ENCODE peak calls at places on chromosomes 6 and 20, in six cellular contexts. Y is left ventricle myocardium inferior, O is gastrocnemius medialis, M is endothelial cell, W is glutamatergic neuron, R is coronary artery. B is an unnamed sample.

GRCh38 chr6:8546496-8546895 is 111.2 kb upstream of the SLC35B3 start:
- DNase-seq in Y (no peak), O (no peak), M (no peak), W (no peak), R (no peak), B (no peak)

GRCh38 chr6:38164131-38164481 is 344.6 kb downstream of the ZFAND3 start:
- DNase-seq in Y (no peak), O (no peak), M (no peak), W (no peak), R (no peak), B (no peak)

GRCh38 chr6:163085861-163086562 is 328.5 kb upstream of the QKI start:
- DNase-seq in Y (no peak), O (no peak), M (no peak), W (no peak), R (no peak), B (no peak)

GRCh38 chr6:139473239-139473701 is 98.8 kb upstream of the CITED2 start:
- DNase-seq in Y (no peak), O (peak; percentile 18), M (no peak), W (peak; percentile 28), R (no peak), B (no peak)

GRCh38 chr6:64250126-64250525 is 614.5 kb downstream of the PHF3 start:
- DNase-seq in Y (no peak), O (no peak), M (no peak), W (no peak), R (no peak), B (no peak)

GRCh38 chr6:163759542-163759941 is 345.0 kb downstream of the QKI start:
- DNase-seq in Y (no peak), O (no peak), M (no peak), W (no peak), R (no peak), B (no peak)

GRCh38 chr20:31679357-31680285 is 41.9 kb downstream of the COX4I2 start:
- DNase-seq in Y (no peak), O (no peak), M (no peak), W (no peak), R (no peak), B (no peak)

GRCh38 chr6:147693185-147693584 is 184.7 kb downstream of the SAMD5 start:
- DNase-seq in Y (no peak), O (no peak), M (no peak), W (peak; percentile 29), R (no peak), B (no peak)

GRCh38 chr20:25378884-25379733 is 11.5 kb downstream of the ABHD12 start:
- DNase-seq in Y (no peak), O (no peak), M (no peak), W (no peak), R (no peak), B (no peak)

GRCh38 chr6:148999921-149000589 is 253.2 kb downstream of the UST start:
- DNase-seq in Y (peak; percentile 75), O (peak; percentile 58), M (no peak), W (no peak), R (peak; percentile 80), B (no peak)

GRCh38 chr6:21101694-21102093 is 491.9 kb upstream of the SOX4 start:
- DNase-seq in Y (no peak), O (no peak), M (no peak), W (no peak), R (no peak), B (no peak)

GRCh38 chr6:7881765-7882500 is 28.7 kb downstream of the TXNDC5 start:
- DNase-seq in Y (no peak), O (no peak), M (no peak), W (no peak), R (no peak), B (no peak)

GRCh38 chr20:10177326-10177725 is 41.3 kb upstream of the SNAP25 start:
- DNase-seq in Y (no peak), O (no peak), M (no peak), W (no peak), R (no peak), B (no peak)

GRCh38 chr20:57792386-57793095 is 82.7 kb upstream of the PMEPA1 start:
- DNase-seq in Y (no peak), O (no peak), M (no peak), W (no peak), R (no peak), B (no peak)

GRCh38 chr6:10303806-10304520 is 110.9 kb downstream of the TFAP2A start:
- DNase-seq in Y (no peak), O (no peak), M (no peak), W (no peak), R (no peak), B (no peak)

GRCh38 chr6:153790048-153790447 is 249.0 kb upstream of the OPRM1 start:
- DNase-seq in Y (no peak), O (no peak), M (no peak), W (no peak), R (no peak), B (no peak)

GRCh38 chr20:16194961-16195360 is 378.3 kb downstream of the KIF16B start:
- DNase-seq in Y (no peak), O (no peak), M (no peak), W (no peak), R (no peak), B (no peak)

GRCh38 chr20:21031666-21032065 is 74.5 kb downstream of the LINC00237 start:
- DNase-seq in Y (no peak), O (no peak), M (no peak), W (no peak), R (no peak), B (no peak)

GRCh38 chr6:158753826-158754225 is 65.3 kb downstream of the EZR start:
- DNase-seq in Y (no peak), O (no peak), M (no peak), W (no peak), R (no peak), B (no peak)

GRCh38 chr6:43459535-43459934 is 4.2 kb upstream of the DLK2 start:
- DNase-seq in Y (no peak), O (no peak), M (no peak), W (no peak), R (no peak), B (no peak)

GRCh38 chr6:43875849-43876572 is 106.0 kb downstream of the VEGFA start:
- DNase-seq in Y (no peak), O (no peak), M (no peak), W (no peak), R (no peak), B (no peak)

GRCh38 chr6:151276112-151276745 is 36.5 kb downstream of the AKAP12 start:
- DNase-seq in Y (peak; percentile 41), O (peak; percentile 32), M (no peak), W (peak; percentile 73), R (peak; percentile 84), B (no peak)

GRCh38 chr6:169724554-169725269 is 412 bp upstream of the PHF10 start:
- DNase-seq in Y (peak; percentile 53), O (peak; percentile 25), M (peak; percentile 68), W (peak; percentile 93), R (peak; percentile 77), B (peak; percentile 87)

DNA sequence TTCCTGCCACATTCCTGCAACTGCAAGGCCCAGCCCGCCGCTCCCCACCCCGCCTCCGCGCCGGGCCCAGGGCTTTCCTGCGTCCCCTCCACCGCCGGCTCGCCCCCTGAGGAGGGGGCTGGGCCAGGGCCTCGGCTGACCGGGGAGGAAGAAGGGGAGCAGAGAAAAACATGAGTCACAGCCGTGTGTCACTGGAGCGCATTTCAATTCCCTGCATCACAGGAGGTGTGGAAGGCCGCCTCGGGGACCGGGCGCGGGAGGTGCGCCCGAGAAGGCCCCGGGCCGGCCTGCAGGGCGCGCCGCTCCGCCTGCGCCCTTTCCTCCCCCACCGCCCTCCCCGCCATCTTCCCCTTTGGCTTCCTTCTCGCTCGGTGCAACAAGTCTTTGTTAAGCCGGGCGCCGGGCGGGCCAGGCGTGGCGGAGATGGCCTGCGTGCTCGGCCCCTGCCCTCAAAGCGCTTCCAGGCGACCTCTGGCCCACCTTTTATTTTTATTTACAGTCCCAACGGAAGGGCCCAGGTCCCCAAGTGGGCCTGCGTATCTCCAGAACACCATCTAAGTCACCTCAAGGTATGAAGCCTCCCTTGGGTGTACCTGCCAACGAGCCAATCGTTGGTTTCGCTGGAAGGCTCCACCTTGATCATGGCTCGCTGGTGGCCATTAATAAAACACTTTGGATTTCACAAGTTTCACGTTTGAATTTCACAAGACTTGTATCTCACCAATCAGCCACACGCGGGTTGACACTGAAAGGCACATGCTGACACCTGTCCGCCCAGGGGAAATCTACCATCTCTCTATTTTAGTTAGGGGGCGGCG is 859 bp upstream of the HMGA1 start:
- DNase-seq in Y (peak; percentile 64), O (no peak), M (no peak), W (peak; percentile 64), R (no peak), B (no peak)
- TF ChIP-seq CTCF in Y (no peak), O (no peak), M (no peak), W (no peak), R (no peak), B (no peak)

DNA sequence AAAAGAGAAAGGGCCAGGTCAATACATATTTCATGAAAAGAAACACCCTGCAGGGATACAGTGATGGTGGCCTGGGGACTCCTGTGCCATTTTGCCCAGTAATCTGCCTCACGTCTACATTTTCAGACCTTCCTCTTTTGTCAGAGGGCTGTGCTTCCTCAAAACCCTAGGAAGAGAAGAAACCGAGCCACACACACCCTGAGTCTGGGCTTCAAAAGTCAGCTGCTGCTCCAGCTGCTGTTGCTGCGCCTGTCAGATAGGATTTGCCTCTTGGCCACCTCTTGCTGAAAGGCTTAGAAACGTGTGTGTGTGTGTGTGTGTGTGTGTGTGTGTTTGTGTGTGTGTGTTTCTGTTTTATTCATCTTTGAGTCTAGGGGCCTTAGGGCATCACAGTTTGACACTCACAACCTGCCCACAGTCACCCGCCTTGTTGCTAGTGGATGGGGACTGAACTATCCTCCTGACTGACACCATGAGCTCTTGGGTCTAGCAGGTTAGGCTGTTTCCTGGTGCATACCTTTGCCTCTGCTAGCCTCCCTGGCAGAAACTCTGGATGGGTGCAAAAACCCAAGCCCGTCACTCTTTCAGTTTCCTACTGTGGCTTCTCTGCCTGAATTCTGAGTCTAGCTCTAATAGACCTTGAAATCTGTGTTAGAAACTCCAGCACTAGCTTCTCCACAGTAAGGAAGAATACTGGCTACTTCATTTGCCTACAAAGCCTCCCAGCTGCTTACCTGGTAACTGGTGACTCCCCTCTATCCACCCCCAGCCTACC is 94.9 kb upstream of the CEP85L start:
- DNase-seq in Y (no peak), O (peak; percentile 28), M (no peak), W (no peak), R (no peak), B (no peak)
- TF ChIP-seq CTCF in Y (no peak), O (no peak), M (no peak), W (no peak), R (no peak), B (no peak)

DNA sequence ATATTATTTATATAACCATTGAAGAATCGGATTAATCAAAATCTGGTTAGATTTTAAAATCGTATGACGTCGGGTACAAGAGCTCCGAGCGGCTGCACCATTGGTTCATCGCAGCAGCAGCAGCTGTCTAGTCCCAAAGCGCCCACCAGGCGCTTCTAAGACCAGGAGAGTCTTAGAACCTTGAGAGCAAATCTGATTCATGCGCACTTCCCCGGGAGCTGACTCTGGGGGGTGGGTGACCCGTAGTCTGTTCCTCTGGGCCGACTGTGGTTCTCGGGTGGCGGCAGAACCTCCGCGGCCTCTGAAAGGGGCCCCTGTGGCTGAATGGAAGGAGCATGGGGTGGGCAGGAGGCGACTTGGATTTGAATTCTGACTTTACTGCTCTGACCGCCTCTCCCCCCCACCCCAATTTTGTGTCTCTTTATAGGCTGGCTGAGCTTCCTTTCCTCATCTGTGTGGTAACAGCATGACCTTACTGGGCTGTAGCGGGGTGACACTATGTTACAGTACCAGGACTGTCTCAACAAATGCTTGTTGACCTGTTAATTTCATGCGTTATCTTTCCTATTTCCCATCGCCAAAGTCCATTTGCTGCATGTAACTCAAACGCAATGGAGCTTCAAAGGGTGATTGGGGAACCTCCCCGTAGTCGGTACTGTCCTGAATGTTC is 119.7 kb downstream of the RTN4IP1 start:
- DNase-seq in Y (no peak), O (no peak), M (peak; percentile 36), W (peak; percentile 40), R (no peak), B (no peak)
- TF ChIP-seq CTCF in Y (no peak), O (no peak), M (no peak), W (peak; percentile 37), R (no peak), B (no peak)

GRCh38 chr6:111027219-111027618 is 45.4 kb downstream of the RPF2 start:
- DNase-seq in Y (no peak), O (no peak), M (no peak), W (no peak), R (no peak), B (no peak)
- TF ChIP-seq CTCF in Y (peak; percentile 19), O (no peak), M (no peak), W (no peak), R (no peak), B (no peak)